ENCODE peak calls at places on chromosomes 6 and 20, in nine cellular contexts. S is GM13977, J is choroid plexus epithelial cell, N is cardiac muscle cell, R is tibial artery, W is WTC11, H is ovary, L is GM12865, G is lower lobe of right lung. F is an unnamed sample.

GRCh38 chr6:75244063-75244575 is 518 bp upstream of the COX7A2 start:
- DNase-seq in S (no peak), J (no peak), N (no peak), R (no peak), W (no peak), H (no peak), L (no peak), G (no peak), F (no peak)

GRCh38 chr6:128511518-128511917 is 8.9 kb downstream of the PTPRK start:
- DNase-seq in S (no peak), J (peak), N (no peak), R (no peak), W (no peak), H (no peak), L (no peak), G (no peak), F (peak)

GRCh38 chr20:34922654-34923381 is 32.8 kb downstream of the GSS start:
- DNase-seq in S (no peak), J (peak), N (no peak), R (peak), W (no peak), H (no peak), L (no peak), G (no peak), F (peak)

GRCh38 chr6:68730291-68731054 is 95.4 kb downstream of the ADGRB3 start:
- DNase-seq in S (no peak), J (no peak), N (no peak), R (no peak), W (no peak), H (no peak), L (no peak), G (no peak), F (no peak)

GRCh38 chr6:135372758-135373157 is 124.8 kb downstream of the AHI1 start:
- DNase-seq in S (no peak), J (peak), N (no peak), R (no peak), W (no peak), H (no peak), L (peak), G (no peak), F (peak)

GRCh38 chr20:48635791-48636267 is 192.0 kb downstream of the PREX1 start:
- DNase-seq in S (peak), J (peak), N (peak), R (no peak), W (peak), H (no peak), L (peak), G (peak), F (peak)

GRCh38 chr6:52161689-52162438 is 24.3 kb upstream of the IL17A start:
- DNase-seq in S (no peak), J (no peak), N (no peak), R (no peak), W (no peak), H (no peak), L (peak), G (no peak), F (no peak)

GRCh38 chr6:47446974-47447373 is 30.6 kb upstream of the CD2AP start:
- DNase-seq in S (no peak), J (no peak), N (no peak), R (no peak), W (no peak), H (no peak), L (no peak), G (no peak), F (no peak)

GRCh38 chr6:53532942-53533341 is 12.0 kb downstream of the GCLC start:
- DNase-seq in S (no peak), J (no peak), N (no peak), R (no peak), W (no peak), H (no peak), L (no peak), G (no peak), F (no peak)

GRCh38 chr20:60857708-60858107 is 394.4 kb upstream of the CDH4 start:
- DNase-seq in S (no peak), J (peak), N (no peak), R (no peak), W (no peak), H (no peak), L (no peak), G (no peak), F (peak)

GRCh38 chr6:25005010-25005409 is 69.2 kb upstream of the RIPOR2 start:
- DNase-seq in S (no peak), J (no peak), N (peak), R (no peak), W (no peak), H (no peak), L (no peak), G (no peak), F (no peak)

GRCh38 chr20:45969712-45970634 is 2.0 kb downstream of the ZNF335 start:
- DNase-seq in S (no peak), J (peak), N (peak), R (no peak), W (peak), H (no peak), L (no peak), G (no peak), F (peak)

GRCh38 chr20:44720617-44720993 is 5.4 kb downstream of the CCN5 start:
- DNase-seq in S (no peak), J (no peak), N (no peak), R (peak), W (no peak), H (peak), L (no peak), G (peak), F (peak)

GRCh38 chr6:139496654-139497343 is 122.4 kb upstream of the CITED2 start:
- DNase-seq in S (no peak), J (no peak), N (no peak), R (no peak), W (no peak), H (no peak), L (no peak), G (no peak), F (no peak)

GRCh38 chr6:27688014-27688586 is 215.2 kb upstream of the ZNF184 start:
- DNase-seq in S (peak), J (peak), N (peak), R (peak), W (peak), H (peak), L (peak), G (peak), F (peak)

GRCh38 chr20:44218441-44218840 is 7.9 kb upstream of the OSER1 start:
- DNase-seq in S (no peak), J (no peak), N (no peak), R (no peak), W (no peak), H (no peak), L (no peak), G (no peak), F (no peak)

GRCh38 chr20:58893355-58894151 is 41.0 kb downstream of the GNAS start:
- DNase-seq in S (peak), J (no peak), N (no peak), R (no peak), W (no peak), H (no peak), L (peak), G (no peak), F (no peak)

GRCh38 chr6:107670792-107671199 is 153.3 kb downstream of the SCML4 start:
- DNase-seq in S (no peak), J (peak), N (peak), R (peak), W (no peak), H (no peak), L (peak), G (peak), F (no peak)

GRCh38 chr20:1827974-1828785 is 67.0 kb upstream of the SIRPA start:
- DNase-seq in S (no peak), J (no peak), N (no peak), R (no peak), W (no peak), H (no peak), L (no peak), G (no peak), F (no peak)

GRCh38 chr6:162289972-162290371 is 437.6 kb downstream of the PRKN start:
- DNase-seq in S (no peak), J (no peak), N (no peak), R (no peak), W (no peak), H (no peak), L (no peak), G (no peak), F (no peak)

GRCh38 chr6:84554069-84554468 is 210.3 kb downstream of the TBX18 start:
- DNase-seq in S (no peak), J (peak), N (no peak), R (no peak), W (no peak), H (no peak), L (no peak), G (no peak), F (no peak)

GRCh38 chr6:166515072-166515810 is 71.2 kb downstream of the RAMACL start:
- DNase-seq in S (no peak), J (peak), N (no peak), R (no peak), W (no peak), H (no peak), L (no peak), G (no peak), F (peak)

GRCh38 chr6:113031591-113031990 is 684.5 kb downstream of the RFPL4B start:
- DNase-seq in S (no peak), J (no peak), N (peak), R (no peak), W (no peak), H (no peak), L (no peak), G (no peak), F (no peak)

GRCh38 chr6:166500246-166500645 is 86.2 kb downstream of the RAMACL start:
- DNase-seq in S (no peak), J (no peak), N (no peak), R (no peak), W (no peak), H (no peak), L (no peak), G (no peak), F (no peak)

GRCh38 chr6:109455502-109456282 is at the start of gene MICAL1:
- DNase-seq in S (peak), J (peak), N (peak), R (peak), W (peak), H (peak), L (peak), G (peak), F (peak)

GRCh38 chr6:85261250-85261649 is 188.6 kb upstream of the NT5E start:
- DNase-seq in S (no peak), J (no peak), N (no peak), R (no peak), W (no peak), H (no peak), L (no peak), G (no peak), F (no peak)

GRCh38 chr20:44585042-44585968 is 2.9 kb downstream of the PKIG start:
- DNase-seq in S (no peak), J (no peak), N (no peak), R (no peak), W (no peak), H (no peak), L (peak), G (no peak), F (no peak)

GRCh38 chr6:35218021-35218420 is 4.3 kb downstream of the SCUBE3 start:
- DNase-seq in S (no peak), J (peak), N (no peak), R (no peak), W (no peak), H (no peak), L (no peak), G (no peak), F (peak)

GRCh38 chr6:3379482-3380060 is 77.3 kb downstream of the SLC22A23 start:
- DNase-seq in S (no peak), J (peak), N (peak), R (no peak), W (no peak), H (no peak), L (no peak), G (no peak), F (no peak)

GRCh38 chr6:18148304-18149025 is 6.4 kb downstream of the TPMT start:
- DNase-seq in S (no peak), J (peak), N (no peak), R (no peak), W (no peak), H (no peak), L (no peak), G (no peak), F (peak)

GRCh38 chr6:19610260-19610659 is 226.9 kb upstream of the ID4 start:
- DNase-seq in S (no peak), J (no peak), N (peak), R (no peak), W (no peak), H (no peak), L (no peak), G (no peak), F (no peak)

GRCh38 chr20:19924255-19924654 is 92.9 kb upstream of the NAA20 start:
- DNase-seq in S (no peak), J (no peak), N (no peak), R (no peak), W (no peak), H (no peak), L (no peak), G (no peak), F (no peak)

GRCh38 chr6:10416863-10417641 is 2.2 kb upstream of the TFAP2A start:
- DNase-seq in S (no peak), J (no peak), N (no peak), R (no peak), W (peak), H (no peak), L (peak), G (peak), F (no peak)

GRCh38 chr6:81895511-81896185 is 143.2 kb upstream of the TENT5A start:
- DNase-seq in S (no peak), J (peak), N (no peak), R (no peak), W (no peak), H (no peak), L (no peak), G (no peak), F (peak)

GRCh38 chr6:101404767-101405166 is 11.3 kb downstream of the GRIK2 start:
- DNase-seq in S (no peak), J (no peak), N (no peak), R (no peak), W (no peak), H (no peak), L (no peak), G (no peak), F (no peak)

GRCh38 chr20:32263398-32263954 is 14.0 kb upstream of the KIF3B start:
- DNase-seq in S (no peak), J (no peak), N (no peak), R (no peak), W (no peak), H (no peak), L (no peak), G (no peak), F (no peak)

GRCh38 chr6:108969776-108970175 is 121.6 kb downstream of the ARMC2 start:
- DNase-seq in S (no peak), J (peak), N (no peak), R (no peak), W (no peak), H (no peak), L (no peak), G (no peak), F (no peak)

GRCh38 chr20:21323640-21324039 is 20.5 kb downstream of the XRN2 start:
- DNase-seq in S (no peak), J (peak), N (no peak), R (no peak), W (no peak), H (no peak), L (no peak), G (no peak), F (peak)

DNA sequence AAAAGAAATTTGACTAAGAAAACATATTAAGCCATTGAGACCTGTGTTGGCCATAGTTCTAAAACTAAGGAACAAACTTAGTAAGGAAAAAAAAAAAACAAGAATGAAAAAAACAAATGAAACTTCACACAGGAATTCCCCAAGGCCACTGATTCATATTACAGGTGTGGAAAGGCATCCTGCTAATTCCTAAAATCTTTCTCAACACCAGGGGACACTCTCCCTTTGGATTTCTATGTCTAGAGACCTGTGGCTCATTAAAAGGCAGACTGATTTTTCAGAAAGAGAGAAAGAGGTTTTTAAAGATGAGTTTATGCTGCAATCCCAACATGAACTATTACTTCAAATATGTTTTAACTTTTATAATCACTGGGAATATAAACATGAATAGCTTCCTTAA is at the start of gene OR12D1:
- DNase-seq in S (no peak), J (no peak), N (no peak), R (no peak), W (no peak), H (no peak), L (no peak), G (no peak), F (no peak)
- TF ChIP-seq CTCF in S (no peak), J (no peak), N (no peak), R (no peak), W (no peak), H (no peak), L (no peak), G (no peak), F (no peak)

DNA sequence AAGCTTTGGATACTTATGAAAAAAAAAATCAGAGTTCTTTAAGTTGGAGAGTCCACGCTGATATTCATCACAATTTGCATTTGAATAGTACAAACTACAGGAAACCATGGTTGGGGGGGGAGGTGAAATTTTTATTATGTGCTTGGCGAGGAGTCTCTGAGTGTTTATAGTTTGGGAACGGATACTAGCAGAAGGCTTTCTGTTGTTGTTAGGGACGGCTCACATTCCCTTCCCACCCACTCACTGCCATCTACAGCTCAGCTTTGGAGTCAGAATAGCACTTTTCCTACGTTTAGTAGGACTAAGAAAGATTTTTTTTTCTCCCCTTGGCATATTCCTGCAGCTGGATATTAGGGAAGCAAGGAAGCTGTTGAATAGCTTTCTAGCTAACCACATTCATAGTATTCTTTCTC is 235.0 kb upstream of the ZNF217 start:
- DNase-seq in S (no peak), J (peak), N (peak), R (peak), W (no peak), H (no peak), L (no peak), G (no peak), F (peak)
- TF ChIP-seq CTCF in S (no peak), J (peak), N (no peak), R (no peak), W (no peak), H (no peak), L (no peak), G (no peak), F (peak)

GRCh38 chr6:814378-815347 is 121.7 kb upstream of the EXOC2 start:
- DNase-seq in S (no peak), J (no peak), N (no peak), R (no peak), W (no peak), H (no peak), L (no peak), G (no peak), F (no peak)

GRCh38 chr6:811806-812205 is 118.9 kb upstream of the EXOC2 start:
- DNase-seq in S (no peak), J (no peak), N (no peak), R (no peak), W (no peak), H (no peak), L (no peak), G (no peak), F (no peak)

GRCh38 chr6:816510-817084 is 123.7 kb upstream of the EXOC2 start:
- DNase-seq in S (no peak), J (no peak), N (no peak), R (no peak), W (no peak), H (no peak), L (no peak), G (peak), F (no peak)

GRCh38 chr6:818191-818590 is 125.3 kb upstream of the EXOC2 start:
- DNase-seq in S (no peak), J (no peak), N (no peak), R (no peak), W (no peak), H (no peak), L (no peak), G (no peak), F (no peak)

DNA sequence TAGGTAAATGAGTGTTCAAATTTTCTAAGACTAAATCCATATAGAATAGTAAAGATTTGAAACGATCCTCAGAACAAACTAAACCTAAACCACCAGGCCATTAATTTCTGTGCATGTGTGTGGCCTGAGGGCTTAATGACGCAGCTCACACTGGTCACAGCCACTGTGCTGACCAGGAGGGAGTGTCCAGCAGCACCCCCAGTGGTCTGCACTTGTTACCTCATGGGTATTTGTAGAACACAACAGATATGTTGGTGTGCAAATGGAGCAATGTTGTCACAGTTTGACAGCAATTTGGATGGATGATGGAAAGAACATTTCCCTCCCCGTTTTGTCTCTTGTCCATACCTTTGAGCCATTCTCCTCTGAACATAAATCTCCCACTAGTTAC is 122.4 kb upstream of the EXOC2 start:
- DNase-seq in S (no peak), J (no peak), N (peak), R (no peak), W (peak), H (no peak), L (no peak), G (no peak), F (peak)
- TF ChIP-seq CTCF in S (no peak), J (peak), N (no peak), R (no peak), W (no peak), H (no peak), L (no peak), G (no peak), F (peak)

GRCh38 chr6:167825059-167825758 is 1.5 kb upstream of the AFDN start:
- DNase-seq in S (no peak), J (no peak), N (no peak), R (no peak), W (no peak), H (no peak), L (no peak), G (no peak), F (peak)

GRCh38 chr6:167827062-167827587 is 414 bp downstream of the AFDN start:
- DNase-seq in S (peak), J (no peak), N (peak), R (no peak), W (peak), H (peak), L (peak), G (peak), F (no peak)

GRCh38 chr6:167827588-167828324 is 1.0 kb downstream of the AFDN start:
- DNase-seq in S (peak), J (peak), N (peak), R (no peak), W (peak), H (peak), L (peak), G (peak), F (peak)

GRCh38 chr6:167825759-167826229 is 917 bp upstream of the AFDN start:
- DNase-seq in S (peak), J (peak), N (peak), R (no peak), W (peak), H (peak), L (peak), G (peak), F (no peak)

DNA sequence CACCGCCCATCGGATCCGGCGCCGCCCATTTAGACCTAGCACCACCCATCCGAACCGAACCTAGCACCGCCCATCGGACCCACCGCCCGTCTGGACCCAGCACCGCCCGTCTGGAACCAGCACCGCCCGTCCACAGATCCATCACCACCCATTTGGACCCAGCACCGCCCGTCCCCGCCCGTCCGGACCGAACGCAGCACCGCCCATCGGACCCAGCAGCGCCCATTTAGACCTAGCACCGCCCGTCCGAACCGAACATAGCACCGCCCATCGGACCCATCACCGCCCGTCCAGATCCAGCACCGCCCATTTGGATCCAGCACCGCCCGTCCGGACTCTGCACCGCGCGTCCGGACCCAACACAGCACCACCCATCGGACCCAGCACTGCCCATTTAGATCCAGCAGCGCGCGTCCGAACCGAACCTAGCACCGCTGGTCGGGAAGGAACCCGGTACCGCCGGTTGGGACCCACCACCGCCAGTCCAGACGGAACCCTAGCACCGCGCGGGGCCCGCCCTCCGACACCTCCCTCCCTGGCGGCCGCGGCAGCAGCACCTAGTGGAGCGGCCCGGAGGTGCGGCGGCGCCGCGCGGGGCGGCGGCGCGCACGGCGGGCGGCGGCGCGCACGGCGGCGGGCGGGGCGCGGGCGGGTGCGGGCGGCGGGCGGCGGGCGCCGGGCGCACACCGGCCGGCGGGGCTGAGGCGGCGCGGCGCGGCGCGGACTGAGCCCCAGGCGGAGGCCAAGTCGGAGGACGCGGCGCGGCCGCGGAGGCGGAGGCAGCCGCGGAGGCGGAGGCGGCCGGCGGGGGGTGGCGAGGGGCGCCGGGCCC is at the start of gene AFDN:
- DNase-seq in S (peak), J (peak), N (peak), R (peak), W (peak), H (peak), L (peak), G (peak), F (peak)
- TF ChIP-seq CTCF in S (peak), J (peak), N (peak), R (peak), W (peak), H (peak), L (peak), G (peak), F (peak)

F was measured in HFFc6.